ENCODE peak calls at places on chromosomes 3 and 15, in four cellular contexts. One of them, this sample, is unnamed.
A peak's percentile ranks its signal among the peaks of the same experiment; 100 is the strongest.

GRCh38 chr15:82900511-82900910 is 52.0 kb downstream of the HOMER2 start:
- DNase-seq in K562: no peak
- DNase-seq in WTC11: no peak
- DNase-seq in H1: no peak
- DNase-seq in this sample: no peak

GRCh38 chr3:132966374-132966773 is 71.8 kb upstream of the TMEM108 start:
- DNase-seq in K562: no peak
- DNase-seq in WTC11: no peak
- DNase-seq in H1: no peak
- DNase-seq in this sample: no peak

GRCh38 chr15:70854669-70854976 is 666 bp upstream of the LARP6 start:
- DNase-seq in K562: no peak
- DNase-seq in WTC11: no peak
- DNase-seq in H1: no peak
- DNase-seq in this sample: no peak

GRCh38 chr15:85831415-85832113 is 36.8 kb upstream of the KLHL25 start:
- DNase-seq in K562: peak; percentile 44
- DNase-seq in WTC11: peak; percentile 73
- DNase-seq in H1: no peak
- DNase-seq in this sample: peak; percentile 84

GRCh38 chr3:149424921-149425320 is 47.5 kb upstream of the TM4SF1 start:
- DNase-seq in K562: no peak
- DNase-seq in WTC11: no peak
- DNase-seq in H1: no peak
- DNase-seq in this sample: no peak

GRCh38 chr3:179163503-179163902 is 15.3 kb downstream of the PIK3CA start:
- DNase-seq in K562: no peak
- DNase-seq in WTC11: no peak
- DNase-seq in H1: no peak
- DNase-seq in this sample: no peak

GRCh38 chr3:72738752-72739520 is 109.3 kb downstream of the SHQ1 start:
- DNase-seq in K562: peak; percentile 44
- DNase-seq in WTC11: peak; percentile 69
- DNase-seq in H1: no peak
- DNase-seq in this sample: peak; percentile 97

GRCh38 chr3:123285931-123286307 is 84.2 kb downstream of the SEC22A start:
- DNase-seq in K562: no peak
- DNase-seq in WTC11: no peak
- DNase-seq in H1: no peak
- DNase-seq in this sample: no peak

GRCh38 chr3:23996058-23996457 is 51.0 kb downstream of the NR1D2 start:
- DNase-seq in K562: no peak
- DNase-seq in WTC11: no peak
- DNase-seq in H1: no peak
- DNase-seq in this sample: no peak

GRCh38 chr15:64072812-64073211 is 20.8 kb downstream of the CIAO2A start:
- DNase-seq in K562: no peak
- DNase-seq in WTC11: no peak
- DNase-seq in H1: no peak
- DNase-seq in this sample: no peak

GRCh38 chr3:11819146-11819545 is 27.5 kb downstream of the TAMM41 start:
- DNase-seq in K562: no peak
- DNase-seq in WTC11: no peak
- DNase-seq in H1: no peak
- DNase-seq in this sample: no peak

GRCh38 chr3:88988906-88989305 is 118.5 kb upstream of the EPHA3 start:
- DNase-seq in K562: no peak
- DNase-seq in WTC11: no peak
- DNase-seq in H1: no peak
- DNase-seq in this sample: no peak

GRCh38 chr3:38608961-38609360 is 40.5 kb downstream of the SCN5A start:
- DNase-seq in K562: no peak
- DNase-seq in WTC11: no peak
- DNase-seq in H1: no peak
- DNase-seq in this sample: no peak

GRCh38 chr3:143331336-143331735 is 211.8 kb downstream of the CHST2 start:
- DNase-seq in K562: no peak
- DNase-seq in WTC11: no peak
- DNase-seq in H1: no peak
- DNase-seq in this sample: no peak

GRCh38 chr3:194782767-194783404 is 97.2 kb downstream of the FAM43A start:
- DNase-seq in K562: no peak
- DNase-seq in WTC11: no peak
- DNase-seq in H1: no peak
- DNase-seq in this sample: no peak

GRCh38 chr15:57866149-57866736 is 159.7 kb downstream of the POLR2M start:
- DNase-seq in K562: peak; percentile 82
- DNase-seq in WTC11: peak; percentile 82
- DNase-seq in H1: peak; percentile 38
- DNase-seq in this sample: peak; percentile 42

GRCh38 chr15:66563566-66564110 is 2.2 kb downstream of the LCTL start:
- DNase-seq in K562: no peak
- DNase-seq in WTC11: no peak
- DNase-seq in H1: no peak
- DNase-seq in this sample: no peak

GRCh38 chr3:37751016-37751415 is 110.7 kb upstream of the CTDSPL start:
- DNase-seq in K562: no peak
- DNase-seq in WTC11: no peak
- DNase-seq in H1: no peak
- DNase-seq in this sample: no peak

GRCh38 chr15:88246081-88246480 is 10.5 kb downstream of the NTRK3 start:
- DNase-seq in K562: no peak
- DNase-seq in WTC11: no peak
- DNase-seq in H1: no peak
- DNase-seq in this sample: no peak

GRCh38 chr3:128424508-128425069 is 42.1 kb downstream of the DNAJB8 start:
- DNase-seq in K562: peak; percentile 71
- DNase-seq in WTC11: no peak
- DNase-seq in H1: no peak
- DNase-seq in this sample: no peak

GRCh38 chr3:120147072-120147871 is 53.0 kb upstream of the GSK3B start:
- DNase-seq in K562: no peak
- DNase-seq in WTC11: peak; percentile 19
- DNase-seq in H1: no peak
- DNase-seq in this sample: no peak
- TF ChIP-seq TEAD4 in K562: no peak
- TF ChIP-seq TEAD4 in WTC11: no peak
- TF ChIP-seq TEAD4 in H1: no peak
- TF ChIP-seq TEAD4 in this sample: no peak

GRCh38 chr15:81763304-81763703 is 282.5 kb downstream of the MEX3B start:
- DNase-seq in K562: no peak
- DNase-seq in WTC11: no peak
- DNase-seq in H1: no peak
- DNase-seq in this sample: no peak
- TF ChIP-seq TEAD4 in K562: no peak
- TF ChIP-seq TEAD4 in WTC11: no peak
- TF ChIP-seq TEAD4 in H1: no peak
- TF ChIP-seq TEAD4 in this sample: no peak

DNA sequence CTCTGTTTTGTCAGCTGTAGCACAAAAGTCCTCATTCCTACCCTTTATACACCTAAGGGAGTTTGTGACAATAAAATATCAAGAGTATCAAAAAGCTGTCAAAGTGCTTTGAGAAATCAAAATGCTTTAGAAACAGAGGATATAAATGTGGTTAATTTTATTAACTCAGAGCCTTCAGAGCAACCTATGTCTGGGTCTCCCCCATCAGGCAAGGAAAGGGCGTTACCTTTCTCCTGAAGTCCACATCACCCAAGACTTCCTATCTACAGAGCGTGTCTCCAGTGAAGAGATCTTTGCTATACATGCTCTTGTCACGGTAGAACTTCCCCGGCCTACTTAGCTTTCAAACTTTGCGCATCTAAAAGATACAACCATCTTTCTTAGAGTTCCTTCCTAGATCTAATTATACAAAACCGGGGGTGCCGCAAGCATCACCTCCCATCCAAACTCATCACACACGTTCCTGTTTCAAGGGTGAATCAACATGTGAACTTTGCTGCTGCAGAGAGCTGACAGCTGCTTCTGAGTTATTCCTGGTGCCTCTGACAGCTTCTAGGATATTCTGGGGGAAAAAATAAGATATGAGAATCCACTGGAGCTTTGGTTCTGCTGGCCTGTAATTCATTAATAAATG is 93.0 kb downstream of the RARB start:
- DNase-seq in K562: no peak
- DNase-seq in WTC11: no peak
- DNase-seq in H1: no peak
- DNase-seq in this sample: no peak
- TF ChIP-seq TEAD4 in K562: no peak
- TF ChIP-seq TEAD4 in WTC11: no peak
- TF ChIP-seq TEAD4 in H1: no peak
- TF ChIP-seq TEAD4 in this sample: no peak

DNA sequence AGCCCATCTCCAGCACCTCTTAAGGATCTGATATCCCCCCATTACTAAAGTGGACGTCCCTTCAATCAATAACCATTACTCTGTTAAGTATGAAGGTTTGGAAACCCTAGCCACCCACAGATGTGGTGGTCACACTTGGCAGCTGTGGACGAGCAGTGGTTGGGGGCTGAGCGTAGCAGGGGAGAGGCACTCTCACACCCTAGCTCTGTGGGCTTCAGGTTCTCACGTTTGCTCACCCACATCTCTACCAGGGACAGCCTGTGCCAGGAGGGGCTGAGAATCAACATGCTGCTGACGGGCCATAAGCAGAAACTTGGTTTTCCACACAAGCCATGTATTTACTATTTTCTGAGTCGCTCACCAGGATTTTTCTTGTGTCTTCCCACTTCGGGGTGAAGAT is 287.2 kb downstream of the ADAMTS17 start:
- DNase-seq in K562: no peak
- DNase-seq in WTC11: no peak
- DNase-seq in H1: no peak
- DNase-seq in this sample: no peak
- TF ChIP-seq TEAD4 in K562: no peak
- TF ChIP-seq TEAD4 in WTC11: no peak
- TF ChIP-seq TEAD4 in H1: no peak
- TF ChIP-seq TEAD4 in this sample: no peak

DNA sequence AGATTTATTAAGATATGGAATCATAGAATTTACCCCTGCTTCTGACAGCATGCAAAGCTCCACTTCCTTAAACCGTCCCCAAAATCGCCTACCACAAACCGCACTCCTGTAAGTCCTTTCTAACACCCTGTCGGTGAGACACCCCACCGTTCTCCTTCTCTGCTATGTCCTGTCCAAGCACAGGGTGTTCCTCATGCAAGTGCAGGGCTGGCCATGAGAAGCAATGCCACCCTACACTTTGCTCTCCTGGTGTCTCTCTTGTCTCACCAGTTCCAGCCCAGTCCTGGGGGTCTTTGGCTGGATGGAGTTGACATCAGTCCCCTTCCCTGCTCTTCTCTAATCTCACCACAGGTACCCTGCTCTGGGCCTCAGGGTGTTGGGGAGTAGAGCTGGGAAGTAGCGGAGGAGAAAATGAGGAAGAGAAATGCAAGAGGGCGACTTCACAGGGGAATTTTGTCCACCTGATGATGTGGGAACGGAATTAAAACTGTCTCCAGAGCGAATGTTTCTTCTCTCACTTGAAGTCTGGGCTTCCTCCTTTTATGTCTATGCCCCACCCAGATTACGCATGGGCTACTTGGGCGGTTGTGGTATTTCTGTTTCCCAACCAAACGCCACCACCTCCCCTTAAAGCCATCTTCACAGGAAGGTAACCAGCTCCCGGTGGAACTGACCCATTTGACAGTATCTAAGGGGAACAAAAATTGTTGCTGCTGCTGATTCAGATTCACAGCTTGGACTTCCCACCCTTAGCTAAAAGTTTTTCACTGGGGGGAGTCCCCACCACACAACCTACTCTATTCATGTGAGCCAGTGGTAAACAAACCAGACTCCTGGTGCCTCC is 49.9 kb downstream of the CASR start:
- DNase-seq in K562: no peak
- DNase-seq in WTC11: no peak
- DNase-seq in H1: no peak
- DNase-seq in this sample: no peak
- TF ChIP-seq TEAD4 in K562: no peak
- TF ChIP-seq TEAD4 in WTC11: no peak
- TF ChIP-seq TEAD4 in H1: no peak
- TF ChIP-seq TEAD4 in this sample: no peak

GRCh38 chr3:31274406-31275024 is 258.2 kb upstream of the STT3B start:
- DNase-seq in K562: no peak
- DNase-seq in WTC11: no peak
- DNase-seq in H1: no peak
- DNase-seq in this sample: no peak
- TF ChIP-seq TEAD4 in K562: no peak
- TF ChIP-seq TEAD4 in WTC11: no peak
- TF ChIP-seq TEAD4 in H1: no peak
- TF ChIP-seq TEAD4 in this sample: no peak

DNA sequence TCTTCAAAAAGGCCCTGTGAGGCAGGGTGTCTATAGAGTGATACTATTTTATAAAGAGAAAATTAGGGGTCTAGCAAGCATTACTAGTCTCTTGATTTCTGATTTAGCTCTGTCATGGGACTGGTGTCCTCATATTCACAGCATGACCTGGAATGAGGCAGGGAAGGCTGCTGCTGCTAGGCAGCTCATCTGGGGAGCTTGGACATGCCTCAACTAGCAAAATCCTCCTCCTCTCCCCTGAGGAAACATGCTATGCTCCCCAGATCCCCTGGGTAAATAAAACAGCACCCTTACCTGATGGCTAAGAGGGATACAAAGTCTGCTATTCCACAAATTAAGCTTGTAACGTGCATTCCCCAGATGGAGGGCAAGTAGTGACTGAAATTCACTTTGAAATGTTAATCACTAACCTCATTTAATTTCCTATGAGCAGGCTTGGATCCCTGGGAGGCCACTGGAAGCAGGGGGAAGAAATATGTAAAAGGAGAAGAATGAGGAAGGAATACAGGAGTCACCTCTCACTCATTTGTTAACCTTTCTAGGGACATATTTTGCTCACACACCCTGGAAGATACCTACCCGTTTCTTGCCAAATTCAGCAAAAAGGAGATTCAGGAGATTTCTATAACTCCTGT is 709.4 kb downstream of the SQOR start:
- DNase-seq in K562: no peak
- DNase-seq in WTC11: no peak
- DNase-seq in H1: no peak
- DNase-seq in this sample: no peak
- TF ChIP-seq TEAD4 in K562: no peak
- TF ChIP-seq TEAD4 in WTC11: no peak
- TF ChIP-seq TEAD4 in H1: no peak
- TF ChIP-seq TEAD4 in this sample: no peak

GRCh38 chr3:151895881-151896661 is 22.6 kb downstream of the SUCNR1 start:
- DNase-seq in K562: no peak
- DNase-seq in WTC11: no peak
- DNase-seq in H1: no peak
- DNase-seq in this sample: no peak
- TF ChIP-seq TEAD4 in K562: no peak
- TF ChIP-seq TEAD4 in WTC11: no peak
- TF ChIP-seq TEAD4 in H1: no peak
- TF ChIP-seq TEAD4 in this sample: no peak

DNA sequence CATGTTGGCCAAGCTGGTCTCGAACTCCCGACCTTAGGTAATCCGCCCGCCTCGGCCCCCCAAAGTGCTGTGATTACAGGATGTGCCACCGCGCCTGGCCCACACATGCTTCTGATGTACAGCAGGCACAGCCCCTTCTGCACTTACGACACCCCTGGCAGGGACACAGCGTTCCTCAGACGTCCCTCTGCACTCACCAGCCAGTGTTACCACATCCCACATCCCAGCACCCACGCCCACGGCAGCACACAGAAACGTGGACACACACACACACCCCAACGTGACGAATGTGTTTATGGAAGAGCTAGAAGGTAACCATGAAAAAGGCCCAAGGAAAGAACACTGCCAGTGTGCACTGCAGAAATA is 576 bp upstream of the RPAP1 start:
- DNase-seq in K562: no peak
- DNase-seq in WTC11: no peak
- DNase-seq in H1: no peak
- DNase-seq in this sample: peak; percentile 54
- TF ChIP-seq TEAD4 in K562: no peak
- TF ChIP-seq TEAD4 in WTC11: no peak
- TF ChIP-seq TEAD4 in H1: no peak
- TF ChIP-seq TEAD4 in this sample: no peak